ENCODE peak calls at places on chromosomes 3 and 15, in eight cellular contexts. F, I, S, M, O, B, C and L are unnamed samples.

GRCh38 chr3:47421741-47422649 is 41.2 kb downstream of the PTPN23 start:
- DNase-seq in F (peak; percentile 48), I (no peak), S (no peak), M (peak; percentile 90), O (no peak), B (no peak), C (peak; percentile 56), L (no peak)

GRCh38 chr15:45522179-45522930 is at the start of gene SLC30A4:
- DNase-seq in F (peak; percentile 64), I (no peak), S (peak; percentile 64), M (no peak), O (no peak), B (peak; percentile 20), C (peak; percentile 88), L (peak; percentile 71)

GRCh38 chr3:46908294-46908985 is 30.9 kb downstream of the PTH1R start:
- DNase-seq in F (peak; percentile 35), I (no peak), S (no peak), M (no peak), O (no peak), B (peak; percentile 78), C (no peak), L (no peak)

GRCh38 chr3:14425574-14426304 is 23.3 kb downstream of the SLC6A6 start:
- DNase-seq in F (peak; percentile 48), I (peak; percentile 60), S (peak; percentile 42), M (no peak), O (no peak), B (no peak), C (no peak), L (no peak)

GRCh38 chr3:138245026-138245425 is 57.9 kb downstream of the ARMC8 start:
- DNase-seq in F (no peak), I (no peak), S (no peak), M (no peak), O (no peak), B (no peak), C (no peak), L (no peak)

GRCh38 chr15:75695206-75695605 is 17.4 kb downstream of the CSPG4 start:
- DNase-seq in F (no peak), I (no peak), S (no peak), M (no peak), O (no peak), B (no peak), C (peak; percentile 74), L (no peak)

GRCh38 chr15:40282870-40283614 is at the start of gene ANKRD63:
- DNase-seq in F (peak; percentile 19), I (no peak), S (peak; percentile 24), M (no peak), O (no peak), B (no peak), C (peak; percentile 80), L (peak; percentile 64)

GRCh38 chr3:178709047-178709446 is 172.8 kb downstream of the KCNMB2 start:
- DNase-seq in F (no peak), I (no peak), S (no peak), M (no peak), O (no peak), B (no peak), C (no peak), L (no peak)

GRCh38 chr3:100537646-100538338 is 45.4 kb downstream of the TMEM45A start:
- DNase-seq in F (no peak), I (no peak), S (no peak), M (no peak), O (no peak), B (no peak), C (no peak), L (no peak)

GRCh38 chr3:44045476-44046275 is 196.0 kb upstream of the TOPAZ1 start:
- DNase-seq in F (peak; percentile 53), I (no peak), S (no peak), M (peak; percentile 90), O (no peak), B (peak; percentile 7), C (peak; percentile 75), L (no peak)

GRCh38 chr3:24829011-24829581 is 334.4 kb upstream of the THRB start:
- DNase-seq in F (peak; percentile 4), I (no peak), S (no peak), M (no peak), O (no peak), B (no peak), C (peak; percentile 30), L (peak; percentile 43)

GRCh38 chr3:122358633-122359032 is 24.4 kb downstream of the MIX23 start:
- DNase-seq in F (no peak), I (no peak), S (no peak), M (no peak), O (no peak), B (no peak), C (no peak), L (no peak)

GRCh38 chr3:183378951-183379350 is 49.5 kb downstream of the MCF2L2 start:
- DNase-seq in F (no peak), I (no peak), S (no peak), M (peak; percentile 75), O (no peak), B (no peak), C (no peak), L (no peak)

GRCh38 chr3:49618412-49618811 is 55.7 kb upstream of the APEH start:
- DNase-seq in F (no peak), I (no peak), S (no peak), M (no peak), O (no peak), B (no peak), C (no peak), L (no peak)

GRCh38 chr3:129689036-129689435 is 82.6 kb upstream of the PLXND1 start:
- DNase-seq in F (no peak), I (no peak), S (no peak), M (no peak), O (no peak), B (no peak), C (no peak), L (no peak)

GRCh38 chr3:107753494-107753893 is 230.7 kb downstream of the BBX start:
- DNase-seq in F (peak; percentile 41), I (peak; percentile 41), S (peak; percentile 11), M (no peak), O (no peak), B (peak; percentile 51), C (no peak), L (no peak)

GRCh38 chr3:112407888-112408702 is 75.1 kb downstream of the CD200 start:
- DNase-seq in F (no peak), I (no peak), S (no peak), M (no peak), O (no peak), B (no peak), C (peak; percentile 23), L (no peak)

GRCh38 chr3:109018828-109019227 is 65.1 kb upstream of the GUCA1C start:
- DNase-seq in F (peak; percentile 11), I (no peak), S (no peak), M (no peak), O (no peak), B (no peak), C (no peak), L (no peak)

GRCh38 chr3:129584631-129585030 is 21.8 kb downstream of the PLXND1 start:
- DNase-seq in F (no peak), I (no peak), S (no peak), M (no peak), O (no peak), B (no peak), C (no peak), L (no peak)

GRCh38 chr15:69760890-69761568 is 308.4 kb downstream of the RPLP1 start:
- DNase-seq in F (peak; percentile 98), I (no peak), S (peak; percentile 91), M (no peak), O (no peak), B (peak; percentile 99), C (peak; percentile 56), L (no peak)

GRCh38 chr3:197424674-197425484 is 126.5 kb upstream of the DLG1 start:
- DNase-seq in F (no peak), I (no peak), S (no peak), M (no peak), O (no peak), B (no peak), C (no peak), L (no peak)

GRCh38 chr3:114365909-114366308 is 72.1 kb downstream of the TIGIT start:
- DNase-seq in F (no peak), I (no peak), S (no peak), M (peak; percentile 46), O (no peak), B (no peak), C (no peak), L (no peak)

GRCh38 chr3:81435050-81435449 is 326.4 kb downstream of the GBE1 start:
- DNase-seq in F (no peak), I (no peak), S (no peak), M (no peak), O (no peak), B (no peak), C (no peak), L (no peak)